ENCODE peak calls at places on chromosomes 3 and 15, in four cellular contexts. O is lung microvascular endothelial cell, Q is RPMI8226, X is amygdala. Z is an unnamed sample.

GRCh38 chr15:36605626-36606263 is 26.3 kb downstream of the CDIN1 start:
- DNase-seq in O (no peak), Q (no peak), X (no peak), Z (no peak)

GRCh38 chr15:70132148-70132547 is 34.4 kb upstream of the TLE3 start:
- DNase-seq in O (no peak), Q (no peak), X (no peak), Z (no peak)

GRCh38 chr3:52829482-52829881 is 990 bp downstream of the ITIH4 start:
- DNase-seq in O (no peak), Q (no peak), X (no peak), Z (no peak)

GRCh38 chr3:12040902-12041301 is 36.7 kb downstream of the SYN2 start:
- DNase-seq in O (no peak), Q (no peak), X (peak), Z (no peak)

GRCh38 chr3:39168156-39168780 is 14.9 kb upstream of the CSRNP1 start:
- DNase-seq in O (no peak), Q (no peak), X (no peak), Z (no peak)

GRCh38 chr3:133944641-133945441 is 49.2 kb upstream of the RAB6B start:
- DNase-seq in O (peak), Q (peak), X (no peak), Z (no peak)

GRCh38 chr15:64521201-64521600 is 60.8 kb downstream of the ZNF609 start:
- DNase-seq in O (peak), Q (no peak), X (no peak), Z (no peak)

GRCh38 chr15:90807687-90808086 is 60.7 kb upstream of the FURIN start:
- DNase-seq in O (no peak), Q (no peak), X (no peak), Z (no peak)

GRCh38 chr15:31338879-31339557 is 12.4 kb downstream of the KLF13 start:
- DNase-seq in O (peak), Q (peak), X (no peak), Z (no peak)

GRCh38 chr15:57150066-57150865 is 226.0 kb upstream of the CGNL1 start:
- DNase-seq in O (peak), Q (no peak), X (no peak), Z (no peak)

GRCh38 chr3:110521019-110521418 is 550.6 kb upstream of the NECTIN3 start:
- DNase-seq in O (peak), Q (no peak), X (no peak), Z (no peak)

GRCh38 chr3:58874248-58874741 is 175.5 kb downstream of the CFAP20DC start:
- DNase-seq in O (peak), Q (no peak), X (no peak), Z (no peak)

GRCh38 chr3:20511863-20512262 is 325.9 kb upstream of the SGO1 start:
- DNase-seq in O (peak), Q (peak), X (no peak), Z (peak)

GRCh38 chr3:1118074-1118473 is 25.2 kb downstream of the CNTN6 start:
- DNase-seq in O (no peak), Q (no peak), X (no peak), Z (no peak)

GRCh38 chr3:35296533-35296932 is 342.8 kb upstream of the ARPP21 start:
- DNase-seq in O (no peak), Q (no peak), X (no peak), Z (no peak)

GRCh38 chr3:12296511-12296910 is 7.6 kb downstream of the PPARG start:
- DNase-seq in O (no peak), Q (no peak), X (no peak), Z (peak)

GRCh38 chr3:45943207-45943846 is at the start of gene CXCR6:
- DNase-seq in O (no peak), Q (no peak), X (no peak), Z (no peak)

GRCh38 chr3:151918253-151919029 is 45.0 kb downstream of the SUCNR1 start:
- DNase-seq in O (peak), Q (peak), X (no peak), Z (peak)

GRCh38 chr3:142209655-142210054 is 15.7 kb downstream of the GK5 start:
- DNase-seq in O (peak), Q (no peak), X (no peak), Z (no peak)

GRCh38 chr15:59531066-59531465 is 80.5 kb upstream of the GCNT3 start:
- DNase-seq in O (no peak), Q (no peak), X (no peak), Z (no peak)

GRCh38 chr15:23877502-23878412 is 190.7 kb upstream of the NDN start:
- DNase-seq in O (peak), Q (peak), X (no peak), Z (peak)

GRCh38 chr3:110656394-110656793 is 415.2 kb upstream of the NECTIN3 start:
- DNase-seq in O (peak), Q (no peak), X (no peak), Z (no peak)

GRCh38 chr3:167653750-167654149 is at the start of gene WDR49:
- DNase-seq in O (peak), Q (peak), X (no peak), Z (peak)

GRCh38 chr3:4751057-4752051 is 227.9 kb upstream of the BHLHE40 start:
- DNase-seq in O (peak), Q (no peak), X (no peak), Z (no peak)

GRCh38 chr15:48360841-48361240 is 29.6 kb downstream of the DUT start:
- DNase-seq in O (peak), Q (no peak), X (no peak), Z (no peak)

GRCh38 chr3:116927918-116928317 is 218.3 kb downstream of the TUSC7 start:
- DNase-seq in O (no peak), Q (no peak), X (no peak), Z (no peak)

GRCh38 chr15:100861511-100861991 is 18.1 kb upstream of the ALDH1A3 start:
- DNase-seq in O (no peak), Q (no peak), X (peak), Z (peak)

GRCh38 chr15:48996276-48996675 is 32.6 kb upstream of the SHC4 start:
- DNase-seq in O (no peak), Q (no peak), X (no peak), Z (no peak)

GRCh38 chr3:63333815-63334214 is 55.7 kb downstream of the SYNPR start:
- DNase-seq in O (peak), Q (no peak), X (no peak), Z (no peak)

GRCh38 chr15:65335278-65336055 is 31.0 kb downstream of the RNU5B-1 start:
- DNase-seq in O (no peak), Q (no peak), X (no peak), Z (no peak)

GRCh38 chr15:26082833-26083174 is 219.7 kb upstream of the ATP10A start:
- DNase-seq in O (no peak), Q (no peak), X (no peak), Z (no peak)

GRCh38 chr15:101676965-101677364 is 24.8 kb upstream of the TM2D3 start:
- DNase-seq in O (no peak), Q (no peak), X (no peak), Z (no peak)

GRCh38 chr3:150255416-150255815 is 152.7 kb upstream of the TSC22D2 start:
- DNase-seq in O (no peak), Q (no peak), X (peak), Z (no peak)

GRCh38 chr3:37772773-37773291 is 88.8 kb upstream of the CTDSPL start:
- DNase-seq in O (no peak), Q (no peak), X (no peak), Z (no peak)

GRCh38 chr3:79473993-79474392 is 293.8 kb downstream of the ROBO1 start:
- DNase-seq in O (no peak), Q (no peak), X (no peak), Z (no peak)

GRCh38 chr3:127628788-127629456 is at the start of gene PODXL2:
- DNase-seq in O (peak), Q (peak), X (no peak), Z (peak)

GRCh38 chr3:170038434-170039110 is 777 bp downstream of the GPR160 start:
- DNase-seq in O (no peak), Q (peak), X (no peak), Z (peak)

GRCh38 chr3:46667657-46668056 is 25.8 kb downstream of the ALS2CL start:
- DNase-seq in O (no peak), Q (no peak), X (no peak), Z (no peak)

Z was measured in neural progenitor cell.